ENCODE peak calls at places on chromosome 6, in eight cellular contexts. Y, Q, H, R, C, F, D and E are unnamed samples.

GRCh38 chr6:112311950-112312547 is 35.1 kb upstream of the RFPL4B start:
- DNase-seq in F (peak; percentile 66), D (no peak), Y (no peak), H (no peak), R (no peak), C (no peak), Q (peak; percentile 37), E (no peak)

GRCh38 chr6:163589401-163589800 is 174.9 kb downstream of the QKI start:
- DNase-seq in C (no peak), H (no peak), D (no peak), Y (no peak), F (no peak), Q (no peak), R (no peak), E (no peak)

GRCh38 chr6:12415980-12416598 is 125.9 kb downstream of the EDN1 start:
- DNase-seq in H (peak; percentile 82), C (no peak), D (no peak), Y (no peak), R (no peak), F (no peak), Q (no peak), E (no peak)

GRCh38 chr6:150346346-150346745 is 22.5 kb upstream of the IYD start:
- DNase-seq in Y (no peak), Q (no peak), C (no peak), H (no peak), F (no peak), D (no peak), R (no peak), E (no peak)

GRCh38 chr6:108868551-108869145 is 20.4 kb downstream of the ARMC2 start:
- DNase-seq in F (no peak), Q (no peak), D (no peak), C (no peak), R (no peak), H (no peak), Y (no peak), E (no peak)

GRCh38 chr6:135875446-135875845 is 23.9 kb downstream of the PDE7B start:
- DNase-seq in Y (no peak), F (peak; percentile 38), D (no peak), R (no peak), H (no peak), Q (no peak), C (no peak), E (no peak)

GRCh38 chr6:73054958-73055357 is 170.3 kb downstream of the KHDC1L start:
- DNase-seq in Y (no peak), R (no peak), H (no peak), D (no peak), C (no peak), Q (no peak), F (no peak), E (no peak)

GRCh38 chr6:166940643-166941068 is 15.7 kb downstream of the RNASET2 start:
- DNase-seq in Y (no peak), C (no peak), Q (no peak), D (no peak), H (no peak), R (no peak), F (peak; percentile 5), E (no peak)

GRCh38 chr6:49423817-49424216 is 39.2 kb downstream of the MMUT start:
- DNase-seq in Q (no peak), H (peak; percentile 4), D (no peak), C (no peak), F (peak; percentile 24), Y (no peak), R (no peak), E (no peak)

GRCh38 chr6:168278904-168279303 is 40.7 kb downstream of the DACT2 start:
- DNase-seq in R (no peak), D (no peak), H (no peak), C (no peak), Y (no peak), F (no peak), Q (no peak), E (no peak)

GRCh38 chr6:149990109-149990671 is 26.4 kb downstream of the ULBP1 start:
- DNase-seq in C (no peak), H (no peak), F (no peak), Q (peak; percentile 71), Y (no peak), D (no peak), R (no peak), E (no peak)

GRCh38 chr6:163001341-163001740 is 273.6 kb downstream of the PACRG start:
- DNase-seq in Y (no peak), D (no peak), R (no peak), F (no peak), C (no peak), Q (no peak), H (no peak), E (no peak)

GRCh38 chr6:32967151-32968091 is 973 bp upstream of the BRD2 start:
- DNase-seq in Q (no peak), F (peak; percentile 61), Y (no peak), C (no peak), D (no peak), R (no peak), H (peak; percentile 80), E (no peak)

GRCh38 chr6:79127660-79128059 is 49.6 kb upstream of the PHIP start:
- DNase-seq in R (no peak), Y (no peak), H (peak; percentile 13), D (no peak), F (no peak), Q (peak; percentile 4), C (no peak), E (no peak)

GRCh38 chr6:154593122-154593521 is 82.6 kb upstream of the CNKSR3 start:
- DNase-seq in C (peak; percentile 77), D (no peak), Y (no peak), F (no peak), R (no peak), Q (no peak), H (no peak), E (no peak)

GRCh38 chr6:151317206-151317994 is 74.0 kb downstream of the ZBTB2 start:
- DNase-seq in Q (no peak), Y (peak; percentile 83), H (peak; percentile 47), F (peak; percentile 77), R (no peak), C (no peak), D (no peak), E (peak; percentile 86)

GRCh38 chr6:116244284-116244683 is 9.6 kb downstream of the TSPYL4 start:
- DNase-seq in Y (no peak), F (no peak), D (no peak), C (no peak), H (no peak), Q (no peak), R (no peak), E (no peak)

GRCh38 chr6:163570579-163571231 is 156.2 kb downstream of the QKI start:
- DNase-seq in Q (no peak), D (no peak), F (no peak), R (no peak), H (no peak), C (no peak), Y (no peak), E (no peak)

GRCh38 chr6:106156863-106157262 is 70.7 kb downstream of the PRDM1 start:
- DNase-seq in Y (no peak), F (no peak), D (no peak), R (no peak), H (no peak), C (no peak), Q (no peak), E (no peak)

GRCh38 chr6:19812512-19813119 is 24.6 kb upstream of the ID4 start:
- DNase-seq in Y (no peak), D (no peak), F (peak; percentile 68), C (no peak), R (no peak), Q (peak; percentile 29), H (peak; percentile 62), E (no peak)

GRCh38 chr6:79632580-79632979 is 1.5 kb downstream of the SH3BGRL2 start:
- DNase-seq in F (no peak), Q (no peak), H (no peak), C (no peak), D (no peak), Y (no peak), R (no peak), E (no peak)

GRCh38 chr6:117270960-117271507 is 5.7 kb downstream of the VGLL2 start:
- DNase-seq in H (no peak), D (no peak), F (no peak), Q (no peak), C (no peak), R (no peak), Y (no peak), E (no peak)
- H3K4me3 ChIP-seq in H (peak overlapping the region; percentile 38), D (peak overlapping the region; percentile 45), F (no peak overlapping the region), Q (peak overlapping the region; percentile 43), C (peak overlapping the region; percentile 26), R (no peak overlapping the region), Y (no peak overlapping the region), E (no peak overlapping the region)

DNA sequence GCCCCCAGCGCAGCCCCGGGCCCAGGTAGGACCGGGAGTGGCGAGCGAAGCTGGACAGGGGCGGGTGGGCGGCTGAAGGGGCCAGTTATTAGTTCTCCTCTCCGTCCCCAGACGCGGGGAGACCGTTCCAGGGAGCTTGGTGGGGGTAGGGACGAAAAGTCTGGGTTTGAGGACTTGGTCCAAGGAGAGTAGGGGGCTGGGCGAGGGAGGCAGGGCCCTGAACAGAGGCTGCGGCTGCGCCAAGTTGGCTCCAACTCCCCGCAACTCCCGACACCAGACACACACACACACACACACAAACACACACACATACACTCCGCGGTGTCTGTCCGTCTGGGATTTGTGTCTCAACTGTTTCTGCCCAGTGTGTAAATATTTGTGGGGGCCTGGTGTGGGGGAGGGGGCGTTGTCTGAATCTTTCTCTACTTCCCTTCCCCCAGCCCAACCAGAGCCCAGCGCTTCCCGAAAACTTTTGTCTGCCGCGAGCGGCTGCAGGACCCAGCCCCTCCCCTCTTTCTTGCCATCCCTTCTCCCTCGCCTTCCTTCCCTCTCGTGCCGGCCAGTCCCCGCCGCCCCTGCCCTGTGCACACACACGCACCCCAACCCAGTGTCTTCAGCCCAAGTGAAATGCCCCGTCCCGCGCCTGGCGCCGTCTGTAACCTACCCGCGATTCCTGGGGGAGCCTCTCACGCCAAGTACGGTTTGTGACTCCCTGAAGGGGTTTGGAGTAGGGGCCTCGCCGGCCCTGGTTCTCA is 710 bp downstream of the MDFI start:
- DNase-seq in C (no peak), Q (peak; percentile 89), D (peak; percentile 56), F (peak; percentile 33), R (peak; percentile 66), H (no peak), Y (no peak), E (no peak)
- H3K4me3 ChIP-seq in C (peak overlapping the region; percentile 29), Q (peak overlapping the region; percentile 98), D (peak overlapping the region; percentile 48), F (peak overlapping the region; percentile 21), R (peak overlapping the region; percentile 46), H (no peak overlapping the region), Y (no peak overlapping the region), E (peak overlapping the region; percentile 60)

DNA sequence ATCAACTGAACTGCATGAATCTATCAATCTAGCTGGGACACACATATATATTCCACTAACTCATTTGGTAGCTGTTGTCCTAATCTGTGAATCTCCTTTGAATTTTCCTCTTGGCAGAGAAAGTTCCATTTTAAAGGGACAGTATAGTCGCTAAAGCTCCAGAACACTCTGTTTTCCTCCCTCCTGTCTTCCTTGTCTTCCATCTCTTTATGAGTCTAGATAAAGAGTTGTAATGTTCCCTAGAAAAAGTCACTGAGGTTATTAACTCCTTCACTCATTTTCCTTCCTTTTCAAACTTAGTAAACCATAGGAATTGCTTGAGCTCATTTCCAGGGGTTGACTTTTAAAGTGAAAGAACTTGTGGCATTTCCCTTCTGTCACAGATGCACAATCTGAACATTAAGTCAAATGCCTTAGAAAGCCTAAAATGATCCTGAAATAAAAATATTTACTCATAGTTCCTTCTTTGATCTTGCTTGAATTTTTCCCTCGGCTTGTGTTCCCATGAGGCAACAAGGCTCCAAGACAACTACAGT is 198.4 kb downstream of the TRIM27 start:
- DNase-seq in C (no peak), R (no peak), Q (no peak), Y (no peak), F (no peak), H (no peak), D (no peak), E (no peak)
- H3K4me3 ChIP-seq in C (no peak overlapping the region), R (no peak overlapping the region), Q (no peak overlapping the region), Y (no peak overlapping the region), F (no peak overlapping the region), H (peak overlapping the region; percentile 41), D (no peak overlapping the region), E (no peak overlapping the region)

GRCh38 chr6:160991411-160992322 is at the start of gene MAP3K4:
- DNase-seq in C (peak; percentile 78), R (peak; percentile 84), Q (peak; percentile 87), Y (no peak), F (peak; percentile 77), H (peak; percentile 83), D (peak; percentile 92), E (no peak)
- H3K4me3 ChIP-seq in C (peak within 1 kb of the TSS; percentile 82), R (peak within 1 kb of the TSS; percentile 79), Q (peak within 1 kb of the TSS; percentile 91), Y (peak within 1 kb of the TSS; percentile 91), F (peak within 1 kb of the TSS; percentile 97), H (peak within 1 kb of the TSS; percentile 81), D (peak within 1 kb of the TSS; percentile 80), E (peak within 1 kb of the TSS; percentile 82)